ENCODE peak calls at places on chromosomes 16 and 17, in six cellular contexts. S, R, O, F, X and J are unnamed samples. For H3K36me3, the result is how much of the 10 kb centered on the place peaks cover.

GRCh38 chr16:53714080-53715050 is 10.4 kb downstream of the FTO start:
- DNase-seq in F (no peak), R (peak), O (no peak), S (no peak), X (no peak), J (no peak)

GRCh38 chr17:60355663-60356594 is 36.0 kb downstream of the USP32 start:
- DNase-seq in O (no peak), F (no peak), S (no peak), X (no peak), R (no peak), J (no peak)

GRCh38 chr17:19237389-19238166 is 412 bp downstream of the EPN2 start:
- DNase-seq in X (peak), O (peak), R (peak), F (no peak), S (peak), J (no peak)

GRCh38 chr17:44112284-44113280 is 10.9 kb downstream of the HDAC5 start:
- DNase-seq in O (peak), S (no peak), F (no peak), R (no peak), X (no peak), J (no peak)

GRCh38 chr17:31470592-31470991 is 79.1 kb downstream of the RAB11FIP4 start:
- DNase-seq in O (no peak), F (no peak), R (no peak), X (no peak), S (no peak), J (no peak)

GRCh38 chr17:73592531-73592961 is 51.7 kb downstream of the SDK2 start:
- DNase-seq in S (no peak), F (no peak), R (no peak), O (no peak), X (no peak), J (no peak)

GRCh38 chr17:9907883-9908648 is 3.0 kb upstream of the RCVRN start:
- DNase-seq in S (no peak), F (no peak), O (no peak), X (no peak), R (no peak), J (no peak)

GRCh38 chr17:17742133-17742621 is 60.9 kb downstream of the RAI1 start:
- DNase-seq in F (no peak), R (no peak), X (no peak), O (no peak), S (no peak), J (no peak)

GRCh38 chr16:8853611-8854010 is 15.2 kb downstream of the CARHSP1 start:
- DNase-seq in S (no peak), F (no peak), O (no peak), R (no peak), X (peak), J (no peak)

GRCh38 chr17:72788950-72789585 is 303.4 kb downstream of the SLC39A11 start:
- DNase-seq in O (no peak), R (peak), F (peak), S (no peak), X (no peak), J (no peak)

GRCh38 chr16:82263456-82264159 is 93.6 kb upstream of the MPHOSPH6 start:
- DNase-seq in S (peak), F (peak), R (peak), O (peak), X (no peak), J (peak)

GRCh38 chr17:48615212-48615962 is at the start of gene HOXB8:
- DNase-seq in X (no peak), F (no peak), O (no peak), S (no peak), R (no peak), J (no peak)

GRCh38 chr17:44792276-44792675 is 33.5 kb downstream of the ADAM11 start:
- DNase-seq in S (peak), O (no peak), F (peak), R (no peak), X (no peak), J (no peak)

DNA sequence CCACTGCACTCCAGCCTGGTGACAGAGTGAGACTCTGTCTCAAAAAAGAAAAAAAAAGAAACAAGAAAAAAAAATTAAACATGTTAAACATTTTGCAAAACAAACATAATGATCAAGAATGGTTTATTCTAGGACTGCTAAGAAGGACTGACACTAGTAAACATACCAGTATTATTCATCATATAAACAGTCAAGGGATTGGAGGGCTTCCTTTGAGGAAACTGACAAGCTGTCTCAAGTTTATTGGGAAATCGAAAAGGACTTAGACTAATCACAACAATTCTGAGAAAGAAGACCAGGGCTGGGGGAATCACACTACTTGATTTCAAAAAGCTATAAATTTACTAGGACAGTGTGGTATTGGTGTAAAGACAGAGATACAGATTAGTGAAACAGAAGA is 75.5 kb downstream of the MYH10 start:
- DNase-seq in O (no peak), F (no peak), S (peak), R (no peak), X (no peak), J (no peak)
- H3K36me3 ChIP-seq in O (under half), F (under half), S (under half), R (under half), X (under half), J (under half)

GRCh38 chr17:28368306-28368831 is 1.7 kb downstream of the VTN start:
- DNase-seq in S (no peak), F (no peak), X (peak), O (no peak), R (no peak), J (no peak)
- H3K36me3 ChIP-seq in S (under half), F (under half), X (under half), O (under half), R (under half), J (under half)

GRCh38 chr16:57969451-57970123 is 1.3 kb downstream of the CNGB1 start:
- DNase-seq in O (no peak), R (no peak), X (no peak), F (no peak), S (no peak), J (no peak)
- H3K36me3 ChIP-seq in O (under half), R (under half), X (under half), F (under half), S (under half), J (under half)

GRCh38 chr16:4695473-4696171 is 2.3 kb downstream of the NUDT16L1 start:
- DNase-seq in S (no peak), X (no peak), O (peak), F (no peak), R (no peak), J (no peak)
- H3K36me3 ChIP-seq in S (under half), X (under half), O (half or more), F (under half), R (under half), J (under half)